ENCODE peak calls at places on chromosomes 1 and 21, in eight cellular contexts. I is progenitor cell of endocrine pancreas, S is endothelial cell, E is CD14-positive monocyte, W is GM10248, K is GM12865, A is cardiac fibroblast, V is neural progenitor cell. R is an unnamed sample.

GRCh38 chr1:26471498-26472329 is 526 bp upstream of the HMGN2 start:
- DNase-seq in I (peak), S (peak), E (peak), W (peak), K (peak), A (peak), V (peak), R (peak)

GRCh38 chr1:109530457-109531204 is 9.0 kb upstream of the GPR61 start:
- DNase-seq in I (no peak), S (no peak), E (no peak), W (no peak), K (no peak), A (no peak), V (peak), R (no peak)

GRCh38 chr21:17512245-17513213 is at the start of gene CXADR:
- DNase-seq in I (peak), S (peak), E (no peak), W (peak), K (peak), A (no peak), V (peak), R (peak)

GRCh38 chr1:51331206-51332100 is 1.1 kb upstream of the TTC39A start:
- DNase-seq in I (no peak), S (no peak), E (peak), W (peak), K (peak), A (peak), V (no peak), R (no peak)

GRCh38 chr1:177340601-177341067 is 169.9 kb downstream of the BRINP2 start:
- DNase-seq in I (no peak), S (no peak), E (no peak), W (no peak), K (no peak), A (no peak), V (no peak), R (no peak)

GRCh38 chr1:151888972-151889570 is 20.2 kb downstream of the THEM4 start:
- DNase-seq in I (no peak), S (no peak), E (no peak), W (no peak), K (peak), A (peak), V (peak), R (no peak)

GRCh38 chr21:46219591-46220239 is 8.9 kb downstream of the LSS start:
- DNase-seq in I (no peak), S (no peak), E (no peak), W (no peak), K (no peak), A (no peak), V (no peak), R (no peak)

GRCh38 chr1:212431656-212432055 is 1.1 kb upstream of the NENF start:
- DNase-seq in I (no peak), S (no peak), E (no peak), W (no peak), K (no peak), A (no peak), V (no peak), R (no peak)

GRCh38 chr21:36859744-36860501 is 106.5 kb downstream of the HLCS start:
- DNase-seq in I (no peak), S (no peak), E (peak), W (peak), K (peak), A (peak), V (no peak), R (no peak)

GRCh38 chr1:91712981-91713841 is 172.7 kb downstream of the TGFBR3 start:
- DNase-seq in I (no peak), S (no peak), E (peak), W (peak), K (peak), A (peak), V (no peak), R (no peak)

GRCh38 chr1:198601936-198602889 is 36.6 kb upstream of the PTPRC start:
- DNase-seq in I (no peak), S (no peak), E (no peak), W (no peak), K (peak), A (peak), V (no peak), R (no peak)

GRCh38 chr1:155729031-155729898 is 40.4 kb downstream of the DAP3 start:
- DNase-seq in I (peak), S (peak), E (peak), W (peak), K (peak), A (peak), V (peak), R (peak)

GRCh38 chr1:208449951-208450350 is 205.8 kb upstream of the PLXNA2 start:
- DNase-seq in I (no peak), S (no peak), E (no peak), W (no peak), K (no peak), A (no peak), V (no peak), R (no peak)

GRCh38 chr1:4975856-4976255 is 321.4 kb downstream of the AJAP1 start:
- DNase-seq in I (no peak), S (no peak), E (no peak), W (no peak), K (no peak), A (no peak), V (no peak), R (no peak)

GRCh38 chr1:212916395-212917133 is 33.8 kb upstream of the VASH2 start:
- DNase-seq in I (no peak), S (peak), E (no peak), W (peak), K (no peak), A (peak), V (peak), R (no peak)

GRCh38 chr1:96710708-96711477 is 10.7 kb upstream of the PTBP2 start:
- DNase-seq in I (no peak), S (no peak), E (no peak), W (no peak), K (no peak), A (peak), V (no peak), R (no peak)

GRCh38 chr1:87084247-87084836 is 169.9 kb downstream of the HS2ST1 start:
- DNase-seq in I (no peak), S (no peak), E (no peak), W (peak), K (peak), A (peak), V (peak), R (no peak)

GRCh38 chr21:44892536-44893277 is 19.2 kb upstream of the PTTG1IP start:
- DNase-seq in I (peak), S (peak), E (no peak), W (peak), K (peak), A (peak), V (peak), R (peak)

GRCh38 chr1:234507089-234507488 is 28.1 kb upstream of the TARBP1 start:
- DNase-seq in I (no peak), S (no peak), E (no peak), W (no peak), K (no peak), A (no peak), V (no peak), R (no peak)

GRCh38 chr1:176879784-176880620 is 284.5 kb downstream of the ASTN1 start:
- DNase-seq in I (no peak), S (no peak), E (no peak), W (no peak), K (no peak), A (no peak), V (no peak), R (no peak)

GRCh38 chr21:36704281-36704957 is 5.5 kb downstream of the SIM2 start:
- DNase-seq in I (no peak), S (no peak), E (no peak), W (peak), K (no peak), A (no peak), V (peak), R (no peak)

GRCh38 chr1:211479624-211480023 is 12.3 kb downstream of the RD3 start:
- DNase-seq in I (no peak), S (no peak), E (no peak), W (no peak), K (no peak), A (no peak), V (no peak), R (no peak)

GRCh38 chr1:207672525-207673130 is 27.7 kb downstream of the CR1L start:
- DNase-seq in I (no peak), S (peak), E (no peak), W (peak), K (peak), A (peak), V (peak), R (no peak)

GRCh38 chr1:36881071-36881405 is 153.3 kb downstream of the GRIK3 start:
- DNase-seq in I (no peak), S (no peak), E (no peak), W (no peak), K (no peak), A (no peak), V (no peak), R (no peak)

GRCh38 chr1:204075116-204075636 is 2.3 kb downstream of the SOX13 start:
- DNase-seq in I (no peak), S (peak), E (no peak), W (no peak), K (no peak), A (peak), V (peak), R (no peak)

GRCh38 chr1:33986389-33987095 is 122.7 kb downstream of the HMGB4 start:
- DNase-seq in I (no peak), S (no peak), E (no peak), W (no peak), K (no peak), A (no peak), V (no peak), R (no peak)

GRCh38 chr1:246532519-246532918 is 25.4 kb upstream of the SMYD3 start:
- DNase-seq in I (no peak), S (no peak), E (no peak), W (no peak), K (no peak), A (peak), V (no peak), R (no peak)
- TF ChIP-seq CTCF in I (no peak), S (no peak), E (no peak), W (no peak), K (no peak), A (peak), V (no peak), R (peak)

DNA sequence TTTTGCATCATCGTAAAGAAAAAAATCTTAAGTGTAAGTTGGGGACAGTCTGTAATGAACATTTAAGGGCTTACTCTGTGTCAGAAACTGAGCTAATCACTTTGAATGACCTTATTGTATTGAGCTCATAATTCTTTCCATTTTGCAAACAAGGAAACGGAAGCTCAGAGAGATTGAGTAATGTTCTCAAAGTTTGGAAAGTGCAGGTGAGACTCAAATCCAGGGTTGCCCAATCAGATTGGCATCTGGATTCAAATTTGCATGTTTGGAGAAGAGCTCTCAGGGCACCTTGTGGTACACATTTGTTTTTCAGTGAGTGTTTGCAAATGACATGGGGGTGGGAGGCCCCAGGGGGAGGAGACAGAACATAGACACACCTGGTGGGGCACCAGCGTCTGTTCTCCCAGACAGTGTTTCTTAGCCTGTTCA is 8.0 kb downstream of the ALPL start:
- DNase-seq in I (no peak), S (no peak), E (no peak), W (no peak), K (no peak), A (no peak), V (no peak), R (no peak)
- TF ChIP-seq CTCF in I (no peak), S (no peak), E (no peak), W (no peak), K (no peak), A (no peak), V (no peak), R (no peak)

DNA sequence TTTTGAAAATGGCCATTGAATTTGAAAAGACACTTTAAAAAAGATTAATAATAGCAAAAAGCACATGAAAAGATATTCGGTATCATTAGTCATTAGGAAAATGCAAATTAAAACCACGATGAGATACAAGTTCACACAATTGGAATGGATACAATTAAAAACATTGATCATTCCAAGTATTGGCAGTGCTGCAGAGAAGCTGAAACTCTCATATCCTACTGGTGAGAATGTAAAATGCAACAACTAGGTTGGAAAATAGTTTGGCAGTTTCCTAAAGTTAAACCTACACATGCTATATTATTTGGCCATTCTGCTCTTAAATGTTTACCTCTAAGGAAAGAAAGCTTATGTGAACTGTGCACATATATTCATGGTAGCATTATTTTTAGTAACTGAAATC is 838.7 kb upstream of the PRMT6 start:
- DNase-seq in I (no peak), S (no peak), E (no peak), W (no peak), K (no peak), A (no peak), V (no peak), R (no peak)
- TF ChIP-seq CTCF in I (peak), S (peak), E (no peak), W (no peak), K (no peak), A (no peak), V (peak), R (peak)

GRCh38 chr1:30725450-30726095 is 2.2 kb upstream of the MATN1 start:
- DNase-seq in I (no peak), S (no peak), E (no peak), W (no peak), K (no peak), A (no peak), V (no peak), R (no peak)

GRCh38 chr1:30724655-30725421 is 1.5 kb upstream of the MATN1 start:
- DNase-seq in I (no peak), S (no peak), E (no peak), W (no peak), K (no peak), A (no peak), V (no peak), R (no peak)

GRCh38 chr1:30723296-30723897 is at the start of gene MATN1:
- DNase-seq in I (no peak), S (no peak), E (no peak), W (no peak), K (no peak), A (no peak), V (no peak), R (no peak)

GRCh38 chr1:30722175-30722537 is 1.2 kb downstream of the MATN1 start:
- DNase-seq in I (no peak), S (no peak), E (no peak), W (no peak), K (no peak), A (no peak), V (no peak), R (no peak)

DNA sequence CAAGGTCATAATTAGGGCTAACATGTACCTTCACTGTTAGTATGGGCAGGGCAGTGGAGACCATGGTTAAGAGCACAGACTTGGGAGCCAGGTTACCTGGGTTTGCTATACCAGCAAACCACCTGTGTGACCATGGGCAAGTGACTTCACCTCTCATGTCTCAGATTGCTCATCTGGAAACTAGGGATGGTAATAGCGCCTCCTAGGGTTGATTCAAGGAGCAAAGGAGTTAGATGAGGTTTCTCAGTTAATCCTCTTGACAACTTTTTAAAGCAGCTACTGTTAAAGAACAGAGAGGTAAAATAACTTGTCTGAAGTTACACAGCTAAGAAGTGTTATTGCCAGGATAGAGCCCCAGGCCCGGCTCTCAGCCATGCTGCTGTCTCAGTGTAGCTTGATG is 790 bp upstream of the MATN1 start:
- DNase-seq in I (no peak), S (no peak), E (no peak), W (no peak), K (no peak), A (no peak), V (no peak), R (no peak)
- TF ChIP-seq CTCF in I (no peak), S (no peak), E (peak), W (no peak), K (peak), A (peak), V (peak), R (peak)

DNA sequence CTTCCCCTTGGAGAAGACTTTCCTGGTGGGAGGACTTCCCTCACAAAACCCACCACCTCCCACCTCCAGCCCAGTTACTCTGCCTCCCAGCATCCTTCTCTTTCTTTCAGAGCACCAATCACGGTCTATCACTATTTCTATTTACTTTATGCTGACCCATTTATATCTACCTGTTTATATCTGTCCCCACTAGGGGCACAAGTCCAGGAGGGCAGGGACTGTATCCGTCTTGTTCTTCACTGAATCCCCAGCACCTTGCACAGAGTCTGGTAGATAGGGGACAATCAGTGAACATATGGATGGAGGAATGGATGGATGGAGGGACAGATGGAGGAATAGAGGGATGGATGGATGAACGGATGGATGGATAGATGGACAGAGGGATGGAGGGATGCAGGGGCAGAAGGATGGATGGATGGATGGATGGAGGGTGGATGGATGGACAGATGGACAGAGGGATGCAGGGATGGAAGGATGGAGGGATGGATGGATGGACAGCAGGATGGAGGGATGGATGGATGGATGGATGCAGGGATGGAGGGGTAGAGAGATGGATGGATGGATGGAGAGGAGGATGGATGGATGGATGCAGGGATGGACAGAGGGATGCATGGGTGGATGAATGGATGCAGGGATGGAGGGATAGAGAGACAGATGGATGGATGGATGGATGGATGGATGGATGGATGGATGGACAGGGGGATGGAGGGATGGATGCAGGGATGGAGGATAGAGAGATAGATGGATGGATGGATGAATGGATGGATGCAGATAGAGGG is 5.5 kb downstream of the C1QB start:
- DNase-seq in I (no peak), S (no peak), E (no peak), W (no peak), K (no peak), A (no peak), V (no peak), R (no peak)
- TF ChIP-seq CTCF in I (peak), S (peak), E (no peak), W (no peak), K (peak), A (no peak), V (peak), R (peak)

GRCh38 chr1:16924919-16925477 is 3.3 kb downstream of the CROCC start:
- DNase-seq in I (no peak), S (no peak), E (no peak), W (no peak), K (no peak), A (no peak), V (no peak), R (no peak)
- TF ChIP-seq CTCF in I (no peak), S (peak), E (no peak), W (no peak), K (no peak), A (peak), V (no peak), R (no peak)

GRCh38 chr21:38805282-38806152 is at the start of gene ETS2:
- DNase-seq in I (peak), S (peak), E (peak), W (peak), K (peak), A (peak), V (peak), R (peak)
- TF ChIP-seq CTCF in I (no peak), S (no peak), E (peak), W (no peak), K (no peak), A (no peak), V (no peak), R (peak)